ENCODE peak calls at places on chromosomes 6 and 20, in six cellular contexts. K, H, Q, X, O and V are unnamed samples.

GRCh38 chr6:2940010-2940850 is 31.1 kb downstream of the SERPINB6 start:
- DNase-seq in K (no peak), H (peak; percentile 90), Q (no peak), X (peak; percentile 25), O (no peak), V (no peak)

GRCh38 chr6:15417811-15418210 is 171.9 kb downstream of the JARID2 start:
- DNase-seq in K (peak; percentile 90), H (no peak), Q (no peak), X (no peak), O (no peak), V (no peak)

GRCh38 chr6:149964243-149965190 is 774 bp downstream of the ULBP1 start:
- DNase-seq in K (peak; percentile 42), H (no peak), Q (peak; percentile 57), X (no peak), O (no peak), V (no peak)

GRCh38 chr20:64079273-64080012 is at the start of gene RGS19:
- DNase-seq in K (peak; percentile 46), H (peak; percentile 95), Q (peak; percentile 55), X (peak; percentile 87), O (peak; percentile 56), V (peak; percentile 51)

GRCh38 chr20:25295386-25296093 is 47.7 kb downstream of the PYGB start:
- DNase-seq in K (no peak), H (no peak), Q (no peak), X (no peak), O (no peak), V (no peak)

GRCh38 chr6:13535306-13535705 is 39.1 kb upstream of the SIRT5 start:
- DNase-seq in K (no peak), H (no peak), Q (no peak), X (peak; percentile 52), O (no peak), V (no peak)

GRCh38 chr6:111441678-111442243 is 41.3 kb downstream of the REV3L start:
- DNase-seq in K (no peak), H (no peak), Q (no peak), X (no peak), O (no peak), V (no peak)

GRCh38 chr6:3773696-3774298 is 22.3 kb upstream of the PXDC1 start:
- DNase-seq in K (peak; percentile 35), H (no peak), Q (no peak), X (no peak), O (peak; percentile 47), V (no peak)

GRCh38 chr20:44592366-44592765 is 10.0 kb downstream of the PKIG start:
- DNase-seq in K (no peak), H (no peak), Q (no peak), X (no peak), O (no peak), V (no peak)

GRCh38 chr20:5731753-5732366 is 18.3 kb upstream of the SHLD1 start:
- DNase-seq in K (no peak), H (no peak), Q (no peak), X (no peak), O (no peak), V (no peak)

GRCh38 chr6:169026175-169026574 is 227.5 kb downstream of the THBS2 start:
- DNase-seq in K (no peak), H (no peak), Q (no peak), X (no peak), O (no peak), V (no peak)

GRCh38 chr20:19726126-19726525 is 31.9 kb upstream of the RIN2 start:
- DNase-seq in K (peak; percentile 9), H (no peak), Q (no peak), X (no peak), O (no peak), V (no peak)

GRCh38 chr6:144896296-144896695 is 611.2 kb downstream of the UTRN start:
- DNase-seq in K (peak; percentile 7), H (no peak), Q (no peak), X (no peak), O (no peak), V (no peak)

GRCh38 chr6:85443720-85444119 is 6.2 kb upstream of the NT5E start:
- DNase-seq in K (no peak), H (no peak), Q (no peak), X (no peak), O (no peak), V (no peak)

GRCh38 chr6:22030730-22031619 is 265.9 kb downstream of the PRL start:
- DNase-seq in K (no peak), H (no peak), Q (no peak), X (no peak), O (no peak), V (no peak)

GRCh38 chr6:120844084-120844483 is 490.2 kb downstream of the TBC1D32 start:
- DNase-seq in K (no peak), H (no peak), Q (no peak), X (no peak), O (no peak), V (no peak)

GRCh38 chr6:56734334-56734733 is 91.6 kb upstream of the DST start:
- DNase-seq in K (no peak), H (no peak), Q (no peak), X (no peak), O (no peak), V (no peak)

GRCh38 chr6:98946877-98947410 is 802 bp downstream of the FBXL4 start:
- DNase-seq in K (peak; percentile 25), H (no peak), Q (no peak), X (peak; percentile 73), O (peak; percentile 16), V (no peak)

GRCh38 chr6:11711644-11711993 is 67.0 kb downstream of the ADTRP start:
- DNase-seq in K (no peak), H (peak; percentile 50), Q (no peak), X (no peak), O (no peak), V (no peak)

GRCh38 chr6:43496370-43497128 is 13.6 kb downstream of the LRRC73 start:
- DNase-seq in K (peak; percentile 34), H (peak; percentile 53), Q (no peak), X (peak; percentile 51), O (no peak), V (no peak)

GRCh38 chr6:143267740-143268139 is 182.8 kb downstream of the ADAT2 start:
- DNase-seq in K (no peak), H (no peak), Q (no peak), X (no peak), O (no peak), V (no peak)

GRCh38 chr6:72646604-72647485 is 25.0 kb downstream of the KCNQ5 start:
- DNase-seq in K (no peak), H (no peak), Q (no peak), X (no peak), O (no peak), V (no peak)

GRCh38 chr6:147279423-147279822 is 75.2 kb downstream of the STXBP5 start:
- DNase-seq in K (peak; percentile 51), H (no peak), Q (no peak), X (no peak), O (no peak), V (no peak)

GRCh38 chr6:134379086-134379485 is 61.2 kb upstream of the SGK1 start:
- DNase-seq in K (no peak), H (peak; percentile 36), Q (no peak), X (no peak), O (no peak), V (peak; percentile 59)

GRCh38 chr20:43583982-43584432 is 6.7 kb upstream of the IFT52 start:
- DNase-seq in K (peak; percentile 96), H (no peak), Q (no peak), X (no peak), O (peak; percentile 22), V (no peak)

GRCh38 chr6:39452306-39452705 is 129.8 kb upstream of the KCNK16 start:
- DNase-seq in K (peak; percentile 77), H (no peak), Q (no peak), X (no peak), O (no peak), V (no peak)

GRCh38 chr20:46905364-46906125 is 10.9 kb downstream of the EYA2 start:
- DNase-seq in K (no peak), H (no peak), Q (no peak), X (no peak), O (no peak), V (no peak)

GRCh38 chr6:39806277-39806676 is 14.1 kb downstream of the DAAM2 start:
- DNase-seq in K (peak; percentile 13), H (no peak), Q (no peak), X (no peak), O (no peak), V (no peak)

GRCh38 chr20:63011798-63012197 is 5.0 kb upstream of the BHLHE23 start:
- DNase-seq in K (no peak), H (no peak), Q (peak; percentile 11), X (no peak), O (no peak), V (no peak)

GRCh38 chr6:29005183-29005885 is at the start of gene ZNF311:
- DNase-seq in K (peak; percentile 64), H (no peak), Q (peak; percentile 41), X (no peak), O (peak; percentile 57), V (no peak)

GRCh38 chr20:35617397-35618031 is 1.9 kb downstream of the SPAG4 start:
- DNase-seq in K (peak; percentile 59), H (peak; percentile 70), Q (peak; percentile 51), X (peak; percentile 92), O (peak; percentile 64), V (no peak)

DNA sequence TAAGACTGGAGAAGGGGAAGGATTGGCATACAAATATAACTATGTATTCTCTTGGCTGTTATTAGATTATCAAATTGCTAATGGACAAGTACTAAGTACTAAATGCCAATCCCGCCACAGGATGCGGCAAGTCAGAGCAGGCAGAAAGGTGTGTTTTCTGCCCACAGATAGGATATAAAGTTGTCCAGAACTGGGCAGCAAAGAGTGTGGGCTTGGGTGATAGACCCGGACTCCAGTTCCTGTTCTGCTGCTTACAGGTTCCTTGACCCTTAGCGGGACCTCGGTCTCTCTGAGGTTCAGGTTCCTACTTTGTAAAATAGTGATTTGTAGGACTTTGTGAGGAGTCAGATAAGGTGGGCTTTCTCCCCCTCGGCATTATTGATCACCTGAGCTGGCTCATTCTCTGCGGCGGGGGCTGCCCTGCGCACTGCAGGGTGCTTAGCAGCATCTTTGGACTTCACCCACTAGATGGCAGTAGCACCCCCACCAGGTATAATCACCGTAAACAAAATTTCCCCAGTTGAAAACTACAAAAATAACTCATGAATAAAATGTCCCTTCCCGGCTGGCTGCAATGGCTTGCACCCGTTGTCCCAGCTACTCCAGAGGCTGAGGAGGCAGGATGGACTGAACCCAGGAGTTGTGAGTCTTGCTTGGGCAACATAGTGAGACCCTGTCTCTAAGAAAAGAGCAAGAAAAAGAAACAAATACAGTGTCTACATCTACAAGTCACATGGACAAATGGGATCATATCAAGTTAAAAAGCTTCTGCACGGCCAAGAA is 193.1 kb downstream of the DOK5 start:
- DNase-seq in K (no peak), H (peak; percentile 29), Q (peak; percentile 60), X (peak; percentile 15), O (no peak), V (peak; percentile 64)
- TF ChIP-seq CTCF in K (peak; percentile 69), H (peak; percentile 75), Q (peak; percentile 86), X (peak; percentile 87), O (no peak), V (peak; percentile 91)

GRCh38 chr6:165664553-165665383 is 1.7 kb upstream of the PDE10A start:
- DNase-seq in K (no peak), H (no peak), Q (no peak), X (no peak), O (no peak), V (no peak)
- TF ChIP-seq CTCF in K (peak; percentile 19), H (no peak), Q (peak; percentile 22), X (no peak), O (no peak), V (peak; percentile 39)

GRCh38 chr6:37807656-37808055 is 11.9 kb upstream of the ZFAND3 start:
- DNase-seq in K (no peak), H (no peak), Q (peak; percentile 57), X (no peak), O (no peak), V (no peak)
- TF ChIP-seq CTCF in K (peak; percentile 20), H (no peak), Q (no peak), X (no peak), O (no peak), V (no peak)

GRCh38 chr6:78835817-78836216 is 31.5 kb upstream of the IRAK1BP1 start:
- DNase-seq in K (no peak), H (no peak), Q (no peak), X (no peak), O (no peak), V (no peak)
- TF ChIP-seq CTCF in K (peak; percentile 8), H (no peak), Q (no peak), X (peak; percentile 35), O (peak; percentile 7), V (peak; percentile 9)